ENCODE peak calls at places on chromosome 5, in five cellular contexts. One of them, this sample, is unnamed.

GRCh38 chr5:157961828-157962390 is 103.0 kb upstream of the CLINT1 start:
- DNase-seq in K562: no peak
- DNase-seq in IMR-90: no peak
- DNase-seq in HepG2: no peak
- DNase-seq in H1: no peak
- DNase-seq in this sample: no peak

GRCh38 chr5:7983433-7983832 is 114.5 kb downstream of the MTRR start:
- DNase-seq in K562: no peak
- DNase-seq in IMR-90: no peak
- DNase-seq in HepG2: no peak
- DNase-seq in H1: no peak
- DNase-seq in this sample: no peak

GRCh38 chr5:96911139-96911538 is 24.7 kb upstream of the LNPEP start:
- DNase-seq in K562: no peak
- DNase-seq in IMR-90: no peak
- DNase-seq in HepG2: no peak
- DNase-seq in H1: no peak
- DNase-seq in this sample: no peak

GRCh38 chr5:151234476-151235238 is 10.8 kb upstream of the CCDC69 start:
- DNase-seq in K562: no peak
- DNase-seq in IMR-90: peak
- DNase-seq in HepG2: peak
- DNase-seq in H1: no peak
- DNase-seq in this sample: peak

GRCh38 chr5:169083394-169084018 is 217.4 kb downstream of the SLIT3 start:
- DNase-seq in K562: no peak
- DNase-seq in IMR-90: no peak
- DNase-seq in HepG2: peak
- DNase-seq in H1: no peak
- DNase-seq in this sample: no peak

GRCh38 chr5:89095341-89095740 is 212.4 kb upstream of the MEF2C start:
- DNase-seq in K562: no peak
- DNase-seq in IMR-90: no peak
- DNase-seq in HepG2: no peak
- DNase-seq in H1: no peak
- DNase-seq in this sample: no peak

GRCh38 chr5:71706906-71707305 is 12.2 kb upstream of the CARTPT start:
- DNase-seq in K562: no peak
- DNase-seq in IMR-90: no peak
- DNase-seq in HepG2: peak
- DNase-seq in H1: no peak
- DNase-seq in this sample: no peak

GRCh38 chr5:76690704-76691469 is 25.0 kb upstream of the F2R start:
- DNase-seq in K562: no peak
- DNase-seq in IMR-90: peak
- DNase-seq in HepG2: peak
- DNase-seq in H1: no peak
- DNase-seq in this sample: no peak

GRCh38 chr5:59893436-59894227 is at the start of gene PDE4D:
- DNase-seq in K562: no peak
- DNase-seq in IMR-90: peak
- DNase-seq in HepG2: no peak
- DNase-seq in H1: peak
- DNase-seq in this sample: peak

GRCh38 chr5:163915481-163915961 is 410.1 kb downstream of the MAT2B start:
- DNase-seq in K562: no peak
- DNase-seq in IMR-90: peak
- DNase-seq in HepG2: peak
- DNase-seq in H1: no peak
- DNase-seq in this sample: no peak

GRCh38 chr5:145129797-145130196 is 705.3 kb downstream of the PRELID2 start:
- DNase-seq in K562: no peak
- DNase-seq in IMR-90: no peak
- DNase-seq in HepG2: no peak
- DNase-seq in H1: no peak
- DNase-seq in this sample: no peak

GRCh38 chr5:137957948-137958347 is 68.7 kb downstream of the PKD2L2 start:
- DNase-seq in K562: no peak
- DNase-seq in IMR-90: no peak
- DNase-seq in HepG2: no peak
- DNase-seq in H1: no peak
- DNase-seq in this sample: no peak

GRCh38 chr5:5648694-5649093 is 226.2 kb downstream of the ICE1 start:
- DNase-seq in K562: no peak
- DNase-seq in IMR-90: no peak
- DNase-seq in HepG2: no peak
- DNase-seq in H1: no peak
- DNase-seq in this sample: no peak

GRCh38 chr5:76855961-76856360 is 6.1 kb downstream of the S100Z start:
- DNase-seq in K562: no peak
- DNase-seq in IMR-90: no peak
- DNase-seq in HepG2: no peak
- DNase-seq in H1: no peak
- DNase-seq in this sample: no peak

GRCh38 chr5:132410451-132411381 is 41.2 kb downstream of the SLC22A5 start:
- DNase-seq in K562: peak
- DNase-seq in IMR-90: peak
- DNase-seq in HepG2: peak
- DNase-seq in H1: peak
- DNase-seq in this sample: peak

GRCh38 chr5:100644206-100644605 is 109.0 kb downstream of the FAM174A start:
- DNase-seq in K562: no peak
- DNase-seq in IMR-90: no peak
- DNase-seq in HepG2: no peak
- DNase-seq in H1: no peak
- DNase-seq in this sample: no peak

GRCh38 chr5:172766287-172767104 is 4.5 kb downstream of the DUSP1 start:
- DNase-seq in K562: no peak
- DNase-seq in IMR-90: peak
- DNase-seq in HepG2: peak
- DNase-seq in H1: no peak
- DNase-seq in this sample: peak

GRCh38 chr5:34053133-34053532 is 10.1 kb upstream of the C1QTNF3 start:
- DNase-seq in K562: no peak
- DNase-seq in IMR-90: peak
- DNase-seq in HepG2: no peak
- DNase-seq in H1: no peak
- DNase-seq in this sample: no peak

DNA sequence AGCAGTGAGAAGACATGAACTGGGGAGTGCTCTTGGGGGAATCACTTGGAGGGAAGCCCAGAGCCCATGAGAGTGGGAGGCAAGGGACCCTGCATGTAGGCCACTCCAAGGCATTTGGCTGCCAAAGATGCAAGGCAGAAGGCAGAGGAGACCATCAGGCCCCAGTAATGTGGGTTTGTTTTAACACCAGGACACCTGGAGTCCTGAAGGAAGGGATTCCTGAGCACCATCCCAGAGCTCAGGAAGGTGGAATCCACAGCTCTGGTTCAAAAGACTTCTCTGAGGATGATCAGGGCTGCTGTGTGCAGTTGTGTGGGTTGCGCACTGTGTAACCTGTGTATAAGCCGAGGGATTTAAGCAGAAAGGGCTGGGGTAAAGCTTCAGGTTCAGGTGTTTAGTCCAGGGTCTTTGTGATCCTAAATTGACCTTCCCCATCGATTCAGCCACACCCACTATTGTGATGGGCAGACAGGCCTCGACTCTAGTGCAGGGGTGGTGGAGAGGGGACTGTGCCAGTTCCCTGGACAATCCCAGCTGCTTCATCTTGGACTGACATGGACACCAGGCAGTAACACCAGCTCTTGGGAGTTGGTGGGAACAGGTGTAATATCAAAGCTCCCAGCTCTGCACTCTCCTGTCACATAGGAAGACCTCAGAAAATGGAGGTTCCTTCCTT is 11.0 kb downstream of the B4GALT7 start:
- DNase-seq in K562: no peak
- DNase-seq in IMR-90: no peak
- DNase-seq in HepG2: no peak
- DNase-seq in H1: peak
- DNase-seq in this sample: no peak
- TF ChIP-seq MAFK in K562: no peak
- TF ChIP-seq MAFK in IMR-90: no peak
- TF ChIP-seq MAFK in HepG2: no peak
- TF ChIP-seq MAFK in H1: no peak
- TF ChIP-seq MAFK in this sample: no peak

DNA sequence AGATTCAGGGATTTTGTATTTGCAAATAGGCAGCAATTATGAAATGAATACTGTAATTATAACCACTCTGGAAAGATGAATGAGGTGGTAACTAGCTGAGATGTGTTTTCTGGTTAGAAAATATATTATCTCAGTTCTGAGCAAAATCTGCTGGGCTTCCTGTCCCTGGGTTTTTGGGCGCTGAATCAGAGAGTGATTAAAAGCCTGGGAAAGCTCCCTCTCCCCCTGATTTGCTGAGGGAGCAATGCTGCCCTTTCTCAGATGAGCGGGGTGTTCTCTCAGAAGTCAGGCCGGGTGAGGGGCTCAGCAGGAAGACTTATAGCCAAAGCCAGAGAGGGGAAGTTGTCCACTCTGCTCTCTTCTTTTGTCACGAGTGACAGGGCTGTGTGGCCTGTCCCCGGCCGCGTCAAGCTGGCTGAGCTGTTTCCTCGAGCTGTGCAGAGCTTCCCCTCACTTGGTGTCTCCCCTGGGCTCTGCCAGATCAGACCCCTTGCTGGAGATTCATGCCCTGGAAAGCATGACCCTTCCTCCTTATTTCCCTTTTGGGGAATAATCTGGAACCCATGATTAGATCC is 39.8 kb upstream of the PITX1 start:
- DNase-seq in K562: no peak
- DNase-seq in IMR-90: peak
- DNase-seq in HepG2: no peak
- DNase-seq in H1: no peak
- DNase-seq in this sample: no peak
- TF ChIP-seq MAFK in K562: no peak
- TF ChIP-seq MAFK in IMR-90: peak
- TF ChIP-seq MAFK in HepG2: no peak
- TF ChIP-seq MAFK in H1: no peak
- TF ChIP-seq MAFK in this sample: no peak

GRCh38 chr5:127940854-127941253 is 142.7 kb upstream of the SLC12A2 start:
- DNase-seq in K562: no peak
- DNase-seq in IMR-90: no peak
- DNase-seq in HepG2: no peak
- DNase-seq in H1: no peak
- DNase-seq in this sample: no peak
- TF ChIP-seq MAFK in K562: no peak
- TF ChIP-seq MAFK in IMR-90: no peak
- TF ChIP-seq MAFK in HepG2: no peak
- TF ChIP-seq MAFK in H1: no peak
- TF ChIP-seq MAFK in this sample: no peak

GRCh38 chr5:31759925-31760324 is 121.0 kb downstream of the PDZD2 start:
- DNase-seq in K562: no peak
- DNase-seq in IMR-90: no peak
- DNase-seq in HepG2: no peak
- DNase-seq in H1: no peak
- DNase-seq in this sample: no peak
- TF ChIP-seq MAFK in K562: no peak
- TF ChIP-seq MAFK in IMR-90: no peak
- TF ChIP-seq MAFK in HepG2: no peak
- TF ChIP-seq MAFK in H1: no peak
- TF ChIP-seq MAFK in this sample: no peak

DNA sequence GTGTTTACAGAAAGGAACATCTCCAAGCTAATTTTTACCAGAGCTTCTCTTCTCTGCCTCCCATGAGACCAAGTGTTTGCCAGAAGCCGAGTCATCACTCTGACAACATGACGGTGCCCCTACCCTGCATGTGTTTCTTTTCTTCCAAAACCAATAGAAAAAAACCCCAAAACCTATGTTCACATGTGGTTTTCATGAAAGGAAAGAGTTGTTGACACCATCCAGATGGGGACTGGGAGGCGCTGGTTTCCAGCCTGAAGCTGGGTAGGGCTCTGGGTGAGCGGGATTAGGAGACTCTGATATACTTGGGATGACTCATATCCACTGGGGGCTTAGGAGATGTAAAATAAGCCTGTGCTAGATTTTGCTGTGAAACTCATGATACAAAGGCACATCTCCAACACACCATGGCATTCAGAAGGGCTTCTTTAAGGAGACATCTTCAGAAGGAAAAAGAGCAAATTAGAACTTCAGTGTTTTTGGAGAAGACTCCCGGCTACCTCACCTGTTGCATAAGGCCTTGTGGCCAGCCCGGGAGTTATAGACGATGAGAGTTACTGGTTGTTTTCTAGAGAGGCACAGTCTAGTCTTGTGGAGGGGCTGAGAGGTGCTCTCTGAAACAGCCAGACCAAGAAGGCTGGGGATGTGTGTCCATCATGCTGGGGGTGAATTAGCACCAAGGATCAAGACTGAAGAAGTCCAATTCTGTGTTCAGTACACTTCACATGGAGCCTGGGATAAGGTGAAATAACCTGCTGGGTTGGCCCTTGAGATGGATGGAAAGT is 108.9 kb upstream of the LHFPL2 start:
- DNase-seq in K562: no peak
- DNase-seq in IMR-90: peak
- DNase-seq in HepG2: peak
- DNase-seq in H1: no peak
- DNase-seq in this sample: peak
- TF ChIP-seq MAFK in K562: no peak
- TF ChIP-seq MAFK in IMR-90: peak
- TF ChIP-seq MAFK in HepG2: no peak
- TF ChIP-seq MAFK in H1: no peak
- TF ChIP-seq MAFK in this sample: peak

GRCh38 chr5:115625579-115626443 is at the start of gene TMED7:
- DNase-seq in K562: peak
- DNase-seq in IMR-90: peak
- DNase-seq in HepG2: peak
- DNase-seq in H1: peak
- DNase-seq in this sample: peak

GRCh38 chr5:115623632-115624031 is 2.2 kb downstream of the TMED7 start:
- DNase-seq in K562: no peak
- DNase-seq in IMR-90: no peak
- DNase-seq in HepG2: no peak
- DNase-seq in H1: no peak
- DNase-seq in this sample: no peak

GRCh38 chr5:115624994-115625393 is 842 bp downstream of the TMED7 start:
- DNase-seq in K562: no peak
- DNase-seq in IMR-90: no peak
- DNase-seq in HepG2: peak
- DNase-seq in H1: no peak
- DNase-seq in this sample: no peak

GRCh38 chr5:115627295-115627825 is 1.5 kb upstream of the TMED7 start:
- DNase-seq in K562: no peak
- DNase-seq in IMR-90: no peak
- DNase-seq in HepG2: no peak
- DNase-seq in H1: no peak
- DNase-seq in this sample: peak

DNA sequence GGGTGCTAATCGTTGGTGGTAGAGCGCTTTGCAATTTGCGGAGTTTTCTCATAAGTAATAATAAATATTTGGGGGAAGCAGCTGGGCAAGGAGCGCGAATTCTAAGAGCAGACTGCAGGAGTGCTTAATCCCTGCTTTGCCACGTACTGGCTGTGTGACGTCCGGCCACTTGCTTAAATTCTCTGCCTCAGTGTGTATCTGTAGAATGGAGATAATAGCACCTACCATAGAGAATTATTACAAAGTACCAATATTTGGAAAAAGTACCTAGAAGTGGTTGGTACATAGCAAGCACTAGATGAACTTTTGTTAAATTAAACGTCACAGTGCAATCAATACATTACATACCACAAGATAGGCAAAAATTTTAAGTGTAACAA is 598 bp upstream of the TMED7 start:
- DNase-seq in K562: peak
- DNase-seq in IMR-90: peak
- DNase-seq in HepG2: no peak
- DNase-seq in H1: no peak
- DNase-seq in this sample: no peak
- TF ChIP-seq MAFK in K562: no peak
- TF ChIP-seq MAFK in IMR-90: no peak
- TF ChIP-seq MAFK in HepG2: no peak
- TF ChIP-seq MAFK in H1: no peak
- TF ChIP-seq MAFK in this sample: no peak

This sample was measured in A549.